ENCODE peak calls at places on chromosomes 12 and 14, in nine cellular contexts. One of them, this sample, is unnamed.

GRCh38 chr12:77225373-77225772 is 160.0 kb upstream of the E2F7 start:
- DNase-seq in RWPE2: no peak
- DNase-seq in BJ: no peak
- DNase-seq in fibroblast of pulmonary artery: no peak
- DNase-seq in foreskin fibroblast: no peak
- DNase-seq in NT2/D1: no peak
- DNase-seq in choroid plexus epithelial cell: no peak
- DNase-seq in stomach: no peak
- DNase-seq in psoas muscle: no peak
- DNase-seq in this sample: no peak

GRCh38 chr12:120628919-120629318 is 11.5 kb upstream of the CABP1 start:
- DNase-seq in stomach: peak
- DNase-seq in NT2/D1: no peak
- DNase-seq in fibroblast of pulmonary artery: no peak
- DNase-seq in choroid plexus epithelial cell: no peak
- DNase-seq in foreskin fibroblast: no peak
- DNase-seq in psoas muscle: no peak
- DNase-seq in RWPE2: no peak
- DNase-seq in BJ: no peak
- DNase-seq in this sample: no peak

GRCh38 chr12:110622582-110622981 is 8.7 kb downstream of the TCTN1 start:
- DNase-seq in RWPE2: no peak
- DNase-seq in NT2/D1: no peak
- DNase-seq in psoas muscle: no peak
- DNase-seq in BJ: no peak
- DNase-seq in stomach: no peak
- DNase-seq in fibroblast of pulmonary artery: no peak
- DNase-seq in choroid plexus epithelial cell: peak
- DNase-seq in foreskin fibroblast: no peak
- DNase-seq in this sample: no peak

GRCh38 chr14:98189077-98189476 is 1082.9 kb downstream of the BCL11B start:
- DNase-seq in stomach: no peak
- DNase-seq in NT2/D1: no peak
- DNase-seq in choroid plexus epithelial cell: no peak
- DNase-seq in RWPE2: no peak
- DNase-seq in fibroblast of pulmonary artery: no peak
- DNase-seq in foreskin fibroblast: no peak
- DNase-seq in psoas muscle: no peak
- DNase-seq in BJ: no peak
- DNase-seq in this sample: no peak

GRCh38 chr12:15777355-15778012 is 11.7 kb downstream of the EPS8 start:
- DNase-seq in RWPE2: no peak
- DNase-seq in psoas muscle: no peak
- DNase-seq in stomach: no peak
- DNase-seq in choroid plexus epithelial cell: no peak
- DNase-seq in BJ: no peak
- DNase-seq in fibroblast of pulmonary artery: no peak
- DNase-seq in NT2/D1: no peak
- DNase-seq in foreskin fibroblast: no peak
- DNase-seq in this sample: no peak

GRCh38 chr12:47837190-47838171 is 17.8 kb upstream of the HDAC7 start:
- DNase-seq in choroid plexus epithelial cell: peak
- DNase-seq in NT2/D1: no peak
- DNase-seq in foreskin fibroblast: peak
- DNase-seq in fibroblast of pulmonary artery: peak
- DNase-seq in RWPE2: no peak
- DNase-seq in BJ: no peak
- DNase-seq in psoas muscle: peak
- DNase-seq in stomach: peak
- DNase-seq in this sample: peak

GRCh38 chr12:52058631-52059324 is 7.5 kb downstream of the NR4A1 start:
- DNase-seq in choroid plexus epithelial cell: no peak
- DNase-seq in stomach: no peak
- DNase-seq in psoas muscle: no peak
- DNase-seq in fibroblast of pulmonary artery: peak
- DNase-seq in foreskin fibroblast: no peak
- DNase-seq in BJ: no peak
- DNase-seq in RWPE2: no peak
- DNase-seq in NT2/D1: no peak
- DNase-seq in this sample: no peak

GRCh38 chr12:117884161-117884560 is 84.6 kb downstream of the KSR2 start:
- DNase-seq in foreskin fibroblast: no peak
- DNase-seq in choroid plexus epithelial cell: no peak
- DNase-seq in stomach: no peak
- DNase-seq in NT2/D1: no peak
- DNase-seq in BJ: no peak
- DNase-seq in RWPE2: no peak
- DNase-seq in psoas muscle: no peak
- DNase-seq in fibroblast of pulmonary artery: no peak
- DNase-seq in this sample: no peak

GRCh38 chr12:40325349-40325960 is 100.7 kb downstream of the LRRK2 start:
- DNase-seq in choroid plexus epithelial cell: peak
- DNase-seq in stomach: no peak
- DNase-seq in foreskin fibroblast: peak
- DNase-seq in RWPE2: no peak
- DNase-seq in NT2/D1: peak
- DNase-seq in BJ: no peak
- DNase-seq in psoas muscle: no peak
- DNase-seq in fibroblast of pulmonary artery: peak
- DNase-seq in this sample: no peak

GRCh38 chr14:89296281-89296745 is 120.7 kb downstream of the FOXN3 start:
- DNase-seq in RWPE2: no peak
- DNase-seq in BJ: no peak
- DNase-seq in choroid plexus epithelial cell: no peak
- DNase-seq in NT2/D1: peak
- DNase-seq in stomach: no peak
- DNase-seq in psoas muscle: no peak
- DNase-seq in foreskin fibroblast: no peak
- DNase-seq in fibroblast of pulmonary artery: no peak
- DNase-seq in this sample: no peak

GRCh38 chr12:45756666-45757065 is 27.2 kb downstream of the ARID2 start:
- DNase-seq in BJ: no peak
- DNase-seq in psoas muscle: no peak
- DNase-seq in NT2/D1: no peak
- DNase-seq in RWPE2: no peak
- DNase-seq in foreskin fibroblast: no peak
- DNase-seq in choroid plexus epithelial cell: peak
- DNase-seq in stomach: no peak
- DNase-seq in fibroblast of pulmonary artery: no peak
- DNase-seq in this sample: no peak

GRCh38 chr12:76449572-76449971 is 101.4 kb upstream of the BBS10 start:
- DNase-seq in NT2/D1: no peak
- DNase-seq in fibroblast of pulmonary artery: peak
- DNase-seq in BJ: no peak
- DNase-seq in psoas muscle: no peak
- DNase-seq in RWPE2: no peak
- DNase-seq in stomach: no peak
- DNase-seq in choroid plexus epithelial cell: peak
- DNase-seq in foreskin fibroblast: peak
- DNase-seq in this sample: no peak

DNA sequence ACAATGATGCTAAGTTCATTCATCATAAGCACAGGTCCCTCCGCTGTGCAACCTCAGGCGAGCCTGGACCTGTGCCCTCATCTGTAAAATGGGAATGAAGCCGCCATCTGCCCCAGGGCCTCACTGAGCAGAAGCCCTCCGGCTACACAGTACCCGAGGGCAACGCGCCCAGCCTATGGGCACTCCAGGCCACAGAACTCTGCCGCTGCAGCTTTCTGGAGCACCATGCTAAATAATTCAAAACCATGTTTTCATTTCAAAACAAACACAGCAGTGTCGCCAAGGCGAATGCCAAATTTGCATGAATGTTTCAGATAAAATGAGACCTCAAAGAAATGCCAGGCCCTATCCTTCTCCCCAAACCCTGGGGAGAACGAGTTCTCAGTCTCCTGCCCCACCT is 4.0 kb downstream of the NCOR2 start:
- DNase-seq in NT2/D1: no peak
- DNase-seq in BJ: no peak
- DNase-seq in fibroblast of pulmonary artery: no peak
- DNase-seq in psoas muscle: no peak
- DNase-seq in RWPE2: no peak
- DNase-seq in foreskin fibroblast: no peak
- DNase-seq in choroid plexus epithelial cell: no peak
- DNase-seq in stomach: no peak
- DNase-seq in this sample: no peak
- H3K4me3 ChIP-seq in NT2/D1: no peak
- H3K4me3 ChIP-seq in BJ: no peak
- H3K4me3 ChIP-seq in fibroblast of pulmonary artery: no peak
- H3K4me3 ChIP-seq in psoas muscle: no peak
- H3K4me3 ChIP-seq in RWPE2: no peak
- H3K4me3 ChIP-seq in foreskin fibroblast: no peak
- H3K4me3 ChIP-seq in choroid plexus epithelial cell: no peak
- H3K4me3 ChIP-seq in stomach: no peak
- H3K4me3 ChIP-seq in this sample: no peak

DNA sequence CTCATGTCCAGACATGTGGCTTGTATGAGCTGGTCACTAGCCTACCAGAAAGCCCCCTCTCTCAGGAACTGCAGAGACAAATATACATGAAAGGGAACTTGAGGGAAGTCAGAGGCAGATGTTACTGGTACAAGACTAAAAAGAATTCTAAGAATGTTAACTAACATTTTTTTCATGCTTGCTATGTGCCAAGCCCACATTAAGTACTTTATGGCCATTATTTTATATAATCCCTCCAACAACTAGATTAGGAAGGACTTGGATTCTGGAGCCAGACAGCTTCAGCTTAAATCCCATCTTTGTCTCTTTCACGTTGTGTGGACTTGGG is 24.6 kb downstream of the TTC9 start:
- DNase-seq in choroid plexus epithelial cell: peak
- DNase-seq in psoas muscle: no peak
- DNase-seq in BJ: no peak
- DNase-seq in stomach: no peak
- DNase-seq in foreskin fibroblast: no peak
- DNase-seq in NT2/D1: no peak
- DNase-seq in fibroblast of pulmonary artery: no peak
- DNase-seq in RWPE2: no peak
- DNase-seq in this sample: no peak
- H3K4me3 ChIP-seq in choroid plexus epithelial cell: no peak
- H3K4me3 ChIP-seq in psoas muscle: no peak
- H3K4me3 ChIP-seq in BJ: no peak
- H3K4me3 ChIP-seq in stomach: no peak
- H3K4me3 ChIP-seq in foreskin fibroblast: no peak
- H3K4me3 ChIP-seq in NT2/D1: no peak
- H3K4me3 ChIP-seq in fibroblast of pulmonary artery: no peak
- H3K4me3 ChIP-seq in RWPE2: no peak
- H3K4me3 ChIP-seq in this sample: no peak

GRCh38 chr12:124928095-124928911 is 13.9 kb upstream of the UBC start:
- DNase-seq in NT2/D1: no peak
- DNase-seq in stomach: peak
- DNase-seq in psoas muscle: peak
- DNase-seq in choroid plexus epithelial cell: peak
- DNase-seq in BJ: no peak
- DNase-seq in RWPE2: peak
- DNase-seq in fibroblast of pulmonary artery: peak
- DNase-seq in foreskin fibroblast: peak
- DNase-seq in this sample: peak
- H3K4me3 ChIP-seq in NT2/D1: peak
- H3K4me3 ChIP-seq in stomach: peak
- H3K4me3 ChIP-seq in psoas muscle: peak
- H3K4me3 ChIP-seq in choroid plexus epithelial cell: peak
- H3K4me3 ChIP-seq in BJ: no peak
- H3K4me3 ChIP-seq in RWPE2: peak
- H3K4me3 ChIP-seq in fibroblast of pulmonary artery: peak
- H3K4me3 ChIP-seq in foreskin fibroblast: peak
- H3K4me3 ChIP-seq in this sample: peak

GRCh38 chr14:23564181-23564812 is 3.3 kb downstream of the AP1G2 start:
- DNase-seq in RWPE2: no peak
- DNase-seq in foreskin fibroblast: no peak
- DNase-seq in NT2/D1: no peak
- DNase-seq in psoas muscle: no peak
- DNase-seq in stomach: no peak
- DNase-seq in choroid plexus epithelial cell: no peak
- DNase-seq in BJ: no peak
- DNase-seq in fibroblast of pulmonary artery: no peak
- DNase-seq in this sample: no peak

GRCh38 chr14:23561259-23561658 is 5.2 kb downstream of the THTPA start:
- DNase-seq in RWPE2: no peak
- DNase-seq in BJ: no peak
- DNase-seq in foreskin fibroblast: no peak
- DNase-seq in choroid plexus epithelial cell: no peak
- DNase-seq in fibroblast of pulmonary artery: no peak
- DNase-seq in NT2/D1: no peak
- DNase-seq in stomach: no peak
- DNase-seq in psoas muscle: no peak
- DNase-seq in this sample: no peak

GRCh38 chr14:23561873-23562821 is 5.4 kb downstream of the AP1G2 start:
- DNase-seq in NT2/D1: no peak
- DNase-seq in psoas muscle: no peak
- DNase-seq in choroid plexus epithelial cell: no peak
- DNase-seq in BJ: no peak
- DNase-seq in stomach: no peak
- DNase-seq in RWPE2: no peak
- DNase-seq in foreskin fibroblast: no peak
- DNase-seq in fibroblast of pulmonary artery: peak
- DNase-seq in this sample: no peak

GRCh38 chr14:23563473-23564180 is 4.0 kb downstream of the AP1G2 start:
- DNase-seq in foreskin fibroblast: no peak
- DNase-seq in stomach: no peak
- DNase-seq in choroid plexus epithelial cell: no peak
- DNase-seq in fibroblast of pulmonary artery: no peak
- DNase-seq in RWPE2: no peak
- DNase-seq in NT2/D1: no peak
- DNase-seq in BJ: no peak
- DNase-seq in psoas muscle: no peak
- DNase-seq in this sample: peak

DNA sequence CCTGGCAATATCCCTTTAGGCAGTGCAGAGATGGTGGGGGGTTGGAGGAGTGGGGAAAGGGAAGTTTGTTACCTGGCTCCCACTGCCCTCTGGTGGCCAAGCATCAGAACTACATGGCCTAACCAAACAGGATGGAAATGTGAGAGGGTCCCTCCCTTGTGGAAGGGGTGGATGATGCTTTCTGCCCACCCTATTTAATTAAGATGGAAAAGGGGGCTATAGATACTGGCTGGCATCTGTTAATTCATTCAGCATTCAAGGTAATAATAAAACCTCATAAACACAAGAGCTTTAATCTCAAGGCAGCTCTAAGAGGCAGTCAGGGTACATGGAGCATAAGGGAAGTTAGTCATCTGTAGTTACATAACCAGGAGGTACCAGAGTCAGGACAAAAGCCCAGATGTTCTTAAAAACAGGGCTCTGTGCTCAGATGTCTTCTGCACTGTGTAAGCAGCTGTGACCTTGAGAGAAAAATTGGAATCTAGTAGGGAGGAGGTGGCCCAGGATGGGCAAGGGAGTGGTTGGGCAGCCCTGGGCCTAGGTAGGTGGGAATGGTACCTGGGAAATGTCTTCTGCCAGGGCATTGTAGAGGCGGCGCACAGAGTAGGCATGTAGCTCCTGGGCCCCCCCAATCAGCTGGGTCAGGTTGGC is 4.6 kb downstream of the AP1G2 start:
- DNase-seq in RWPE2: no peak
- DNase-seq in psoas muscle: no peak
- DNase-seq in BJ: no peak
- DNase-seq in NT2/D1: no peak
- DNase-seq in foreskin fibroblast: peak
- DNase-seq in fibroblast of pulmonary artery: peak
- DNase-seq in stomach: peak
- DNase-seq in choroid plexus epithelial cell: peak
- DNase-seq in this sample: no peak
- H3K4me3 ChIP-seq in RWPE2: no peak
- H3K4me3 ChIP-seq in psoas muscle: no peak
- H3K4me3 ChIP-seq in BJ: no peak
- H3K4me3 ChIP-seq in NT2/D1: no peak
- H3K4me3 ChIP-seq in foreskin fibroblast: no peak
- H3K4me3 ChIP-seq in fibroblast of pulmonary artery: no peak
- H3K4me3 ChIP-seq in stomach: no peak
- H3K4me3 ChIP-seq in choroid plexus epithelial cell: no peak
- H3K4me3 ChIP-seq in this sample: no peak